ENCODE peak calls at places on chromosomes 12 and 14, in nine cellular contexts. Y is CD4-positive, CD25-positive, alpha-beta regulatory T cell; P is A673; G is activated CD4-positive, alpha-beta T cell treated with anti-CD3 and anti-CD28 coated beads for 36 hours; E is HEK293T; M is GM03348; S is foreskin fibroblast; A is prostate gland; Q is osteocyte. N is an unnamed sample.

GRCh38 chr14:23539209-23539866 is 12.2 kb downstream of the ZFHX2 start:
- DNase-seq in G (peak; percentile 35), P (peak; percentile 59), Q (no peak), A (no peak), E (peak; percentile 81), M (peak; percentile 75), S (no peak), Y (peak; percentile 25), N (no peak)

GRCh38 chr14:79665556-79665955 is 545.7 kb downstream of the DIO2 start:
- DNase-seq in A (no peak), P (no peak), M (no peak), Y (no peak), E (no peak), Q (no peak), S (no peak), G (no peak), N (no peak)

GRCh38 chr14:104576607-104577332 is 2.8 kb upstream of the C14orf180 start:
- DNase-seq in Y (no peak), A (no peak), S (no peak), M (peak; percentile 37), G (no peak), P (no peak), Q (no peak), E (no peak), N (no peak)

GRCh38 chr12:32100361-32100760 is 6.3 kb upstream of the BICD1 start:
- DNase-seq in A (no peak), M (no peak), E (no peak), Y (no peak), S (no peak), Q (no peak), P (no peak), G (no peak), N (no peak)

GRCh38 chr14:49995162-49995561 is 102.3 kb downstream of the ARF6 start:
- DNase-seq in A (no peak), G (no peak), Y (no peak), M (peak; percentile 51), P (no peak), E (no peak), S (no peak), Q (no peak), N (no peak)

GRCh38 chr12:97659117-97659880 is 196.7 kb downstream of the RMST start:
- DNase-seq in M (no peak), P (no peak), G (no peak), A (no peak), E (no peak), S (no peak), Q (no peak), Y (no peak), N (no peak)

GRCh38 chr12:51871918-51872688 is 15.8 kb upstream of the ANKRD33 start:
- DNase-seq in Q (no peak), E (no peak), G (no peak), A (no peak), Y (no peak), M (no peak), P (no peak), S (no peak), N (no peak)

GRCh38 chr12:111705672-111706071 is 19.8 kb downstream of the ACAD10 start:
- DNase-seq in G (no peak), E (no peak), Y (no peak), P (no peak), M (no peak), A (no peak), Q (no peak), S (no peak), N (no peak)

GRCh38 chr12:6958609-6959375 is 7.6 kb downstream of the PTPN6 start:
- DNase-seq in E (no peak), A (no peak), P (no peak), Q (no peak), G (peak; percentile 82), Y (peak; percentile 90), S (no peak), M (no peak), N (no peak)

GRCh38 chr12:92769124-92769901 is 66.5 kb downstream of the PLEKHG7 start:
- DNase-seq in P (no peak), G (no peak), Q (no peak), S (no peak), Y (no peak), A (no peak), M (no peak), E (no peak), N (no peak)

GRCh38 chr12:53726946-53727309 is 324 bp downstream of the CALCOCO1 start:
- DNase-seq in M (no peak), A (no peak), P (peak; percentile 52), S (no peak), Q (no peak), E (no peak), Y (no peak), G (no peak), N (no peak)

GRCh38 chr14:76546426-76547221 is 170.7 kb downstream of the ESRRB start:
- DNase-seq in A (no peak), P (peak; percentile 87), G (peak; percentile 38), Y (peak; percentile 7), M (no peak), S (no peak), E (peak; percentile 81), Q (no peak), N (no peak)

GRCh38 chr12:49133014-49133413 is 1.8 kb upstream of the TUBA1B start:
- DNase-seq in G (no peak), Y (no peak), P (peak; percentile 29), Q (no peak), M (peak; percentile 34), A (no peak), E (no peak), S (no peak), N (no peak)

GRCh38 chr12:99249543-99249942 is 398.0 kb upstream of the GARIN6 start:
- DNase-seq in G (no peak), P (no peak), A (no peak), Q (no peak), M (no peak), E (no peak), Y (no peak), S (no peak), N (no peak)

GRCh38 chr14:59595071-59595470 is 18.5 kb upstream of the CCDC175 start:
- DNase-seq in E (no peak), A (no peak), Y (no peak), P (no peak), Q (no peak), S (no peak), M (no peak), G (no peak), N (no peak)

GRCh38 chr12:116436561-116437249 is 122.5 kb upstream of the MAP1LC3B2 start:
- DNase-seq in M (no peak), S (no peak), G (no peak), Q (no peak), E (no peak), A (no peak), Y (no peak), P (no peak), N (no peak)

GRCh38 chr14:99325591-99325990 is 53.6 kb upstream of the BCL11B start:
- DNase-seq in Y (no peak), E (no peak), A (no peak), G (no peak), S (no peak), P (no peak), Q (peak; percentile 77), M (no peak), N (no peak)

GRCh38 chr14:44613061-44613712 is 106.1 kb upstream of the FSCB start:
- DNase-seq in P (peak; percentile 99), G (no peak), E (no peak), Y (no peak), Q (no peak), A (no peak), S (no peak), M (no peak), N (peak; percentile 7)

GRCh38 chr12:24903305-24904088 is 45.4 kb downstream of the BCAT1 start:
- DNase-seq in S (no peak), M (no peak), Q (no peak), A (no peak), G (no peak), P (no peak), Y (peak; percentile 12), E (no peak), N (no peak)

GRCh38 chr14:92786427-92786756 is 7.7 kb upstream of the GOLGA5 start:
- DNase-seq in P (no peak), Y (no peak), E (no peak), A (no peak), Q (no peak), G (no peak), S (no peak), M (no peak), N (no peak)

GRCh38 chr14:105484069-105484996 is 2.4 kb upstream of the CRIP1 start:
- DNase-seq in G (peak; percentile 63), M (peak; percentile 48), S (no peak), A (no peak), P (no peak), Y (peak; percentile 58), Q (no peak), E (no peak), N (no peak)

GRCh38 chr14:73764881-73765280 is 50.7 kb upstream of the PNMA1 start:
- DNase-seq in Q (no peak), S (no peak), M (no peak), P (no peak), E (no peak), A (peak; percentile 80), Y (no peak), G (no peak), N (peak; percentile 86)

GRCh38 chr14:101556566-101557320 is 4.6 kb upstream of the DIO3 start:
- DNase-seq in A (no peak), P (no peak), G (no peak), Q (no peak), Y (no peak), S (no peak), M (no peak), E (no peak), N (no peak)

GRCh38 chr12:49201595-49202295 is 12.9 kb upstream of the TUBA1A start:
- DNase-seq in A (no peak), M (peak; percentile 26), G (peak; percentile 27), P (peak; percentile 79), S (no peak), Q (no peak), E (no peak), Y (no peak), N (peak; percentile 37)

GRCh38 chr12:128891856-128892255 is 38.6 kb downstream of the GLT1D1 start:
- DNase-seq in G (no peak), S (no peak), Y (no peak), E (no peak), P (no peak), A (no peak), Q (no peak), M (no peak), N (no peak)

GRCh38 chr12:28536088-28536487 is 345.8 kb downstream of the CCDC91 start:
- DNase-seq in Y (no peak), S (peak; percentile 66), M (peak; percentile 51), Q (no peak), G (no peak), P (no peak), E (no peak), A (no peak), N (no peak)

GRCh38 chr12:102438047-102438822 is 42.1 kb downstream of the IGF1 start:
- DNase-seq in P (peak; percentile 29), M (peak; percentile 17), Y (no peak), G (no peak), A (no peak), Q (no peak), S (peak; percentile 38), E (no peak), N (no peak)

GRCh38 chr12:32874926-32875325 is 21.7 kb downstream of the PKP2 start:
- DNase-seq in S (no peak), P (no peak), Q (no peak), E (no peak), M (no peak), G (no peak), Y (no peak), A (no peak), N (no peak)

GRCh38 chr14:69342928-69343525 is 55.1 kb downstream of the ERH start:
- DNase-seq in Q (no peak), Y (no peak), G (no peak), E (no peak), A (peak; percentile 93), P (no peak), S (no peak), M (no peak), N (peak; percentile 100)

GRCh38 chr12:107670999-107671643 is 14.5 kb upstream of the PWP1 start:
- DNase-seq in M (peak; percentile 24), A (no peak), E (peak; percentile 65), S (no peak), Y (peak; percentile 58), Q (no peak), P (peak; percentile 44), G (peak; percentile 73), N (no peak)

GRCh38 chr12:116592731-116593130 is 33.5 kb downstream of the MAP1LC3B2 start:
- DNase-seq in Q (no peak), S (peak; percentile 52), M (no peak), Y (no peak), P (no peak), A (no peak), G (peak; percentile 16), E (no peak), N (no peak)